ENCODE peak calls at places on chromosomes 12 and 14, in six cellular contexts. One of them, this sample, is unnamed.
A peak's percentile ranks its signal among the peaks of the same experiment; 100 is the strongest.

GRCh38 chr14:105383083-105383730 is 15.1 kb upstream of the TEX22 start:
- DNase-seq in natural killer cell: no peak
- DNase-seq in dorsolateral prefrontal cortex: no peak
- DNase-seq in testis: no peak
- DNase-seq in astrocyte of the spinal cord: no peak
- DNase-seq in left ventricle myocardium inferior: no peak
- DNase-seq in this sample: no peak

GRCh38 chr12:69698769-69699540 is at the start of gene BEST3:
- DNase-seq in natural killer cell: no peak
- DNase-seq in left ventricle myocardium inferior: no peak
- DNase-seq in astrocyte of the spinal cord: no peak
- DNase-seq in testis: no peak
- DNase-seq in dorsolateral prefrontal cortex: no peak
- DNase-seq in this sample: no peak

GRCh38 chr12:50595667-50596066 is 90.9 kb downstream of the DIP2B start:
- DNase-seq in testis: no peak
- DNase-seq in dorsolateral prefrontal cortex: no peak
- DNase-seq in natural killer cell: no peak
- DNase-seq in astrocyte of the spinal cord: no peak
- DNase-seq in left ventricle myocardium inferior: no peak
- DNase-seq in this sample: no peak

GRCh38 chr14:104521816-104522745 is 57.5 kb upstream of the C14orf180 start:
- DNase-seq in astrocyte of the spinal cord: no peak
- DNase-seq in testis: no peak
- DNase-seq in natural killer cell: no peak
- DNase-seq in dorsolateral prefrontal cortex: no peak
- DNase-seq in left ventricle myocardium inferior: no peak
- DNase-seq in this sample: no peak

GRCh38 chr12:102740157-102741032 is 176.6 kb downstream of the PAH start:
- DNase-seq in dorsolateral prefrontal cortex: no peak
- DNase-seq in testis: no peak
- DNase-seq in natural killer cell: no peak
- DNase-seq in left ventricle myocardium inferior: no peak
- DNase-seq in astrocyte of the spinal cord: peak; percentile 35
- DNase-seq in this sample: no peak

GRCh38 chr12:7994731-7995205 is 37.7 kb upstream of the FOXJ2 start:
- DNase-seq in testis: no peak
- DNase-seq in left ventricle myocardium inferior: no peak
- DNase-seq in natural killer cell: no peak
- DNase-seq in astrocyte of the spinal cord: peak; percentile 93
- DNase-seq in dorsolateral prefrontal cortex: no peak
- DNase-seq in this sample: no peak

GRCh38 chr12:114311966-114312365 is 94.0 kb downstream of the TBX5 start:
- DNase-seq in testis: no peak
- DNase-seq in natural killer cell: no peak
- DNase-seq in astrocyte of the spinal cord: peak; percentile 48
- DNase-seq in left ventricle myocardium inferior: no peak
- DNase-seq in dorsolateral prefrontal cortex: no peak
- DNase-seq in this sample: no peak

GRCh38 chr14:99565383-99565782 is 38.6 kb downstream of the CCDC85C start:
- DNase-seq in dorsolateral prefrontal cortex: no peak
- DNase-seq in astrocyte of the spinal cord: no peak
- DNase-seq in testis: no peak
- DNase-seq in natural killer cell: no peak
- DNase-seq in left ventricle myocardium inferior: no peak
- DNase-seq in this sample: no peak

GRCh38 chr12:120466560-120467315 is 2.8 kb downstream of the SRSF9 start:
- DNase-seq in testis: peak; percentile 78
- DNase-seq in natural killer cell: no peak
- DNase-seq in dorsolateral prefrontal cortex: peak; percentile 47
- DNase-seq in astrocyte of the spinal cord: peak; percentile 26
- DNase-seq in left ventricle myocardium inferior: no peak
- DNase-seq in this sample: peak; percentile 18

GRCh38 chr12:82124711-82125110 is 233.5 kb downstream of the CCDC59 start:
- DNase-seq in natural killer cell: no peak
- DNase-seq in dorsolateral prefrontal cortex: no peak
- DNase-seq in astrocyte of the spinal cord: peak; percentile 32
- DNase-seq in testis: no peak
- DNase-seq in left ventricle myocardium inferior: no peak
- DNase-seq in this sample: no peak

GRCh38 chr14:51155331-51155730 is 60.4 kb upstream of the TRIM9 start:
- DNase-seq in astrocyte of the spinal cord: no peak
- DNase-seq in natural killer cell: no peak
- DNase-seq in dorsolateral prefrontal cortex: no peak
- DNase-seq in left ventricle myocardium inferior: no peak
- DNase-seq in testis: no peak
- DNase-seq in this sample: no peak

GRCh38 chr12:10016881-10017280 is 6.5 kb downstream of the CLEC12B start:
- DNase-seq in left ventricle myocardium inferior: no peak
- DNase-seq in dorsolateral prefrontal cortex: no peak
- DNase-seq in testis: no peak
- DNase-seq in natural killer cell: no peak
- DNase-seq in astrocyte of the spinal cord: no peak
- DNase-seq in this sample: no peak

GRCh38 chr14:105247026-105247425 is 1.3 kb upstream of the BTBD6 start:
- DNase-seq in testis: no peak
- DNase-seq in astrocyte of the spinal cord: no peak
- DNase-seq in dorsolateral prefrontal cortex: no peak
- DNase-seq in left ventricle myocardium inferior: no peak
- DNase-seq in natural killer cell: no peak
- DNase-seq in this sample: no peak

GRCh38 chr14:71594828-71595227 is 337.4 kb upstream of the RGS6 start:
- DNase-seq in astrocyte of the spinal cord: peak; percentile 45
- DNase-seq in dorsolateral prefrontal cortex: no peak
- DNase-seq in testis: no peak
- DNase-seq in natural killer cell: no peak
- DNase-seq in left ventricle myocardium inferior: no peak
- DNase-seq in this sample: no peak

GRCh38 chr12:10283028-10283427 is 24.6 kb upstream of the KLRD1 start:
- DNase-seq in natural killer cell: no peak
- DNase-seq in left ventricle myocardium inferior: no peak
- DNase-seq in astrocyte of the spinal cord: no peak
- DNase-seq in dorsolateral prefrontal cortex: no peak
- DNase-seq in testis: no peak
- DNase-seq in this sample: no peak

GRCh38 chr12:14961466-14962155 is at the start of gene ARHGDIB:
- DNase-seq in dorsolateral prefrontal cortex: no peak
- DNase-seq in testis: peak; percentile 39
- DNase-seq in left ventricle myocardium inferior: peak; percentile 32
- DNase-seq in astrocyte of the spinal cord: no peak
- DNase-seq in natural killer cell: peak; percentile 59
- DNase-seq in this sample: no peak

DNA sequence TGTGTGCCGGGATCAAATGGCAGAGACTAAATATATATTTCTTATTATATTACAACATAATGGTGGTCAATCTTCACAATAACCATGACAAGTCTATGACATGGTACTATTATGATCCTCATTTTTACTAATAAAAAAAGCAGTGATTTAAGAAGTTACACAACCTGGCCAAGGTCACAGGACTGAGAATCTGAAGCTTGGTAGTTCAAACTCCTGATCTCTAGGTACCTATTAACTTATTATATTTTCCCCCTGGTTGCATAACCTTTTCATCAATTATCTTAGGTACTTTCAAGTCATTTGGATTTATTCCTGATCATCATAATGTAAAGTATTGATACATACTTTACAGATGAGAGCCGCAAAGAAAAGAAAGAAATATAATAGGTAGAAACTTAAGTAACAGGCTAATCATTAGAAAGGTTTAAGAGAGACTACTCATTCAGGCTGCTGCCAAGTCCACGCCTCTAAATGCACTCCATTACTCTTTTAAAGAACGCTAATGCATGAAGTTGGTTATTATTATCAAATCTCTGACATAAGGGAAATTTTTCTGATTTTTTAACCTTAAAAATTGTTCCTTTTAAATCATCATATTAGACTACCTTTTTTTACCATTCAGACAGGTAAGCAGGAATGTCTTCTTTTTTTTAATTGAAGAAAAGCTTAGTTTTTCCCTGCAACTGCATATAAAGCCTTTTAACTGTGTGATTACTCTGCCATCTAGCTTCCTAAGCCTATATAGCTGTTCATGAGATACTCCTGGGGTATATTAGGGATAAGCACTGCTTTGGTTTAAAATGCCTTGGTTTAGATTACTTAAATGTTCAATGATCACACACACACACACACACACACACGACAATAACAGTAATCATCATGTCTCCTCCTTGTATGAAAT is 35.6 kb downstream of the RPS29 start:
- DNase-seq in astrocyte of the spinal cord: peak; percentile 14
- DNase-seq in dorsolateral prefrontal cortex: no peak
- DNase-seq in testis: no peak
- DNase-seq in natural killer cell: no peak
- DNase-seq in left ventricle myocardium inferior: no peak
- DNase-seq in this sample: no peak
- TF ChIP-seq CTCF in astrocyte of the spinal cord: peak; percentile 47
- TF ChIP-seq CTCF in dorsolateral prefrontal cortex: no peak
- TF ChIP-seq CTCF in testis: no peak
- TF ChIP-seq CTCF in natural killer cell: no peak
- TF ChIP-seq CTCF in left ventricle myocardium inferior: no peak
- TF ChIP-seq CTCF in this sample: peak; percentile 33

GRCh38 chr12:65607271-65607880 is 216.9 kb upstream of the HMGA2 start:
- DNase-seq in left ventricle myocardium inferior: no peak
- DNase-seq in testis: no peak
- DNase-seq in dorsolateral prefrontal cortex: no peak
- DNase-seq in astrocyte of the spinal cord: peak; percentile 32
- DNase-seq in natural killer cell: no peak
- DNase-seq in this sample: no peak

GRCh38 chr12:65612440-65612839 is 211.8 kb upstream of the HMGA2 start:
- DNase-seq in natural killer cell: no peak
- DNase-seq in testis: no peak
- DNase-seq in dorsolateral prefrontal cortex: no peak
- DNase-seq in astrocyte of the spinal cord: peak; percentile 59
- DNase-seq in left ventricle myocardium inferior: no peak
- DNase-seq in this sample: no peak

GRCh38 chr12:65608319-65608916 is 215.9 kb upstream of the HMGA2 start:
- DNase-seq in natural killer cell: no peak
- DNase-seq in testis: no peak
- DNase-seq in dorsolateral prefrontal cortex: no peak
- DNase-seq in astrocyte of the spinal cord: peak; percentile 56
- DNase-seq in left ventricle myocardium inferior: no peak
- DNase-seq in this sample: no peak

GRCh38 chr12:65611396-65611795 is 212.9 kb upstream of the HMGA2 start:
- DNase-seq in astrocyte of the spinal cord: no peak
- DNase-seq in testis: no peak
- DNase-seq in natural killer cell: no peak
- DNase-seq in dorsolateral prefrontal cortex: no peak
- DNase-seq in left ventricle myocardium inferior: no peak
- DNase-seq in this sample: no peak

GRCh38 chr12:65609359-65609771 is 214.9 kb upstream of the HMGA2 start:
- DNase-seq in natural killer cell: no peak
- DNase-seq in testis: no peak
- DNase-seq in dorsolateral prefrontal cortex: no peak
- DNase-seq in astrocyte of the spinal cord: peak; percentile 91
- DNase-seq in left ventricle myocardium inferior: no peak
- DNase-seq in this sample: no peak
- TF ChIP-seq CTCF in natural killer cell: no peak
- TF ChIP-seq CTCF in testis: no peak
- TF ChIP-seq CTCF in dorsolateral prefrontal cortex: no peak
- TF ChIP-seq CTCF in astrocyte of the spinal cord: peak; percentile 32
- TF ChIP-seq CTCF in left ventricle myocardium inferior: no peak
- TF ChIP-seq CTCF in this sample: no peak

GRCh38 chr14:54423991-54424390 is 17.2 kb downstream of the CNIH1 start:
- DNase-seq in astrocyte of the spinal cord: no peak
- DNase-seq in natural killer cell: no peak
- DNase-seq in testis: no peak
- DNase-seq in dorsolateral prefrontal cortex: no peak
- DNase-seq in left ventricle myocardium inferior: no peak
- DNase-seq in this sample: no peak

GRCh38 chr14:54427914-54428313 is 13.3 kb downstream of the CNIH1 start:
- DNase-seq in left ventricle myocardium inferior: no peak
- DNase-seq in astrocyte of the spinal cord: no peak
- DNase-seq in natural killer cell: no peak
- DNase-seq in testis: no peak
- DNase-seq in dorsolateral prefrontal cortex: no peak
- DNase-seq in this sample: no peak

GRCh38 chr14:54425537-54426274 is 15.5 kb downstream of the CNIH1 start:
- DNase-seq in testis: no peak
- DNase-seq in left ventricle myocardium inferior: no peak
- DNase-seq in natural killer cell: no peak
- DNase-seq in astrocyte of the spinal cord: no peak
- DNase-seq in dorsolateral prefrontal cortex: no peak
- DNase-seq in this sample: no peak

GRCh38 chr14:54425068-54425467 is 16.1 kb downstream of the CNIH1 start:
- DNase-seq in natural killer cell: no peak
- DNase-seq in testis: no peak
- DNase-seq in astrocyte of the spinal cord: no peak
- DNase-seq in dorsolateral prefrontal cortex: no peak
- DNase-seq in left ventricle myocardium inferior: no peak
- DNase-seq in this sample: no peak

DNA sequence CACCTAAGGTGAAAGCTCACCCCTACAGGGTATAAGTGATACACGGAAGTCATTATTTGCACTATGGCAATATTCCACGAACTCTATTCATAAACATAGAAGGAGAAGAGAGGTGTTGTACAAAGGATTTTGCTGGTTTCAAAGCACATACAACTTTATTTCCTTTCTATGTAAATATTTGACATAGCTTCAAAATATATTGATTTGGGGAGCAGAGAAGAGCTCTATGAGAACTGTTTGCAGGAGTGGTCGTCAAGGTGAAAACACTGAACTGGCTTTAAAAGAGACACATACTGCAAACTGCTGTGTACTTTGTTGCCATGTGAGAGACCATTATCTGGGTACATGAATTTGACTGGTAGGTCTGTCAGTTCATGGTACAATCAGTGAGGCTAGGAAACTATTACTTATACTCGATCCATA is 16.7 kb downstream of the CNIH1 start:
- DNase-seq in natural killer cell: no peak
- DNase-seq in left ventricle myocardium inferior: no peak
- DNase-seq in testis: no peak
- DNase-seq in dorsolateral prefrontal cortex: no peak
- DNase-seq in astrocyte of the spinal cord: no peak
- DNase-seq in this sample: no peak
- TF ChIP-seq CTCF in natural killer cell: no peak
- TF ChIP-seq CTCF in left ventricle myocardium inferior: no peak
- TF ChIP-seq CTCF in testis: no peak
- TF ChIP-seq CTCF in dorsolateral prefrontal cortex: no peak
- TF ChIP-seq CTCF in astrocyte of the spinal cord: no peak
- TF ChIP-seq CTCF in this sample: no peak

GRCh38 chr12:31961137-31961536 is 1.9 kb downstream of the RESF1 start:
- DNase-seq in natural killer cell: no peak
- DNase-seq in astrocyte of the spinal cord: no peak
- DNase-seq in left ventricle myocardium inferior: no peak
- DNase-seq in testis: no peak
- DNase-seq in dorsolateral prefrontal cortex: no peak
- DNase-seq in this sample: no peak

GRCh38 chr12:31962076-31962475 is 2.9 kb downstream of the RESF1 start:
- DNase-seq in testis: no peak
- DNase-seq in natural killer cell: no peak
- DNase-seq in dorsolateral prefrontal cortex: no peak
- DNase-seq in astrocyte of the spinal cord: no peak
- DNase-seq in left ventricle myocardium inferior: no peak
- DNase-seq in this sample: no peak

GRCh38 chr12:31966558-31967205 is 7.5 kb downstream of the RESF1 start:
- DNase-seq in astrocyte of the spinal cord: no peak
- DNase-seq in natural killer cell: no peak
- DNase-seq in left ventricle myocardium inferior: no peak
- DNase-seq in dorsolateral prefrontal cortex: no peak
- DNase-seq in testis: no peak
- DNase-seq in this sample: no peak

GRCh38 chr12:31965090-31965489 is 5.9 kb downstream of the RESF1 start:
- DNase-seq in astrocyte of the spinal cord: no peak
- DNase-seq in testis: peak; percentile 30
- DNase-seq in natural killer cell: no peak
- DNase-seq in dorsolateral prefrontal cortex: no peak
- DNase-seq in left ventricle myocardium inferior: no peak
- DNase-seq in this sample: no peak

GRCh38 chr12:31964280-31964679 is 5.1 kb downstream of the RESF1 start:
- DNase-seq in left ventricle myocardium inferior: no peak
- DNase-seq in testis: no peak
- DNase-seq in dorsolateral prefrontal cortex: no peak
- DNase-seq in natural killer cell: no peak
- DNase-seq in astrocyte of the spinal cord: no peak
- DNase-seq in this sample: no peak
- TF ChIP-seq CTCF in left ventricle myocardium inferior: no peak
- TF ChIP-seq CTCF in testis: no peak
- TF ChIP-seq CTCF in dorsolateral prefrontal cortex: no peak
- TF ChIP-seq CTCF in natural killer cell: no peak
- TF ChIP-seq CTCF in astrocyte of the spinal cord: no peak
- TF ChIP-seq CTCF in this sample: no peak

This sample was measured in progenitor cell of endocrine pancreas.